ENCODE peak calls at places on chromosome 13, in five cellular contexts. One of them, this sample, is unnamed.

GRCh38 chr13:79447141-79447540 is 33.8 kb upstream of the NDFIP2 start:
- DNase-seq in ovary: no peak
- DNase-seq in WERI-Rb-1: no peak
- DNase-seq in neuronal stem cell: no peak
- DNase-seq in ascending aorta: no peak
- DNase-seq in this sample: no peak

GRCh38 chr13:42478531-42479156 is 95.3 kb upstream of the TNFSF11 start:
- DNase-seq in neuronal stem cell: peak; percentile 2
- DNase-seq in WERI-Rb-1: no peak
- DNase-seq in ascending aorta: no peak
- DNase-seq in ovary: no peak
- DNase-seq in this sample: no peak

GRCh38 chr13:91195789-91196188 is 151.7 kb upstream of the MIR17HG start:
- DNase-seq in neuronal stem cell: no peak
- DNase-seq in ovary: no peak
- DNase-seq in ascending aorta: no peak
- DNase-seq in WERI-Rb-1: no peak
- DNase-seq in this sample: no peak

GRCh38 chr13:110628952-110629701 is 13.8 kb downstream of the NAXD start:
- DNase-seq in ovary: peak; percentile 8
- DNase-seq in WERI-Rb-1: peak; percentile 5
- DNase-seq in ascending aorta: no peak
- DNase-seq in neuronal stem cell: no peak
- DNase-seq in this sample: no peak

GRCh38 chr13:49567501-49567900 is 17.9 kb downstream of the RCBTB1 start:
- DNase-seq in neuronal stem cell: no peak
- DNase-seq in ovary: no peak
- DNase-seq in WERI-Rb-1: peak; percentile 10
- DNase-seq in ascending aorta: no peak
- DNase-seq in this sample: no peak

GRCh38 chr13:110716235-110716505 is 2.7 kb downstream of the ING1 start:
- DNase-seq in neuronal stem cell: no peak
- DNase-seq in ovary: peak; percentile 37
- DNase-seq in ascending aorta: peak; percentile 78
- DNase-seq in WERI-Rb-1: no peak
- DNase-seq in this sample: no peak

GRCh38 chr13:31761951-31762350 is 22.6 kb downstream of the RXFP2 start:
- DNase-seq in WERI-Rb-1: no peak
- DNase-seq in ovary: no peak
- DNase-seq in neuronal stem cell: no peak
- DNase-seq in ascending aorta: no peak
- DNase-seq in this sample: no peak

GRCh38 chr13:29758591-29759114 is 91.8 kb downstream of the UBL3 start:
- DNase-seq in ascending aorta: peak; percentile 67
- DNase-seq in WERI-Rb-1: no peak
- DNase-seq in neuronal stem cell: no peak
- DNase-seq in ovary: no peak
- DNase-seq in this sample: peak; percentile 57

GRCh38 chr13:102399791-102400618 is 1.8 kb downstream of the FGF14 start:
- DNase-seq in neuronal stem cell: no peak
- DNase-seq in WERI-Rb-1: peak; percentile 59
- DNase-seq in ovary: no peak
- DNase-seq in ascending aorta: no peak
- DNase-seq in this sample: no peak

GRCh38 chr13:30615851-30616311 is 1.8 kb upstream of the USPL1 start:
- DNase-seq in WERI-Rb-1: no peak
- DNase-seq in ovary: no peak
- DNase-seq in neuronal stem cell: no peak
- DNase-seq in ascending aorta: no peak
- DNase-seq in this sample: peak; percentile 26

GRCh38 chr13:103287659-103288058 is 221.4 kb upstream of the SLC10A2 start:
- DNase-seq in ascending aorta: no peak
- DNase-seq in WERI-Rb-1: no peak
- DNase-seq in neuronal stem cell: no peak
- DNase-seq in ovary: no peak
- DNase-seq in this sample: no peak

GRCh38 chr13:64639206-64639605 is 2590.9 kb downstream of the PCDH9 start:
- DNase-seq in ovary: no peak
- DNase-seq in ascending aorta: no peak
- DNase-seq in neuronal stem cell: no peak
- DNase-seq in WERI-Rb-1: no peak
- DNase-seq in this sample: no peak

GRCh38 chr13:45374917-45375316 is 33.9 kb upstream of the TPT1 start:
- DNase-seq in ovary: no peak
- DNase-seq in ascending aorta: no peak
- DNase-seq in WERI-Rb-1: no peak
- DNase-seq in neuronal stem cell: no peak
- DNase-seq in this sample: no peak

GRCh38 chr13:52344108-52344507 is 61.9 kb downstream of the THSD1 start:
- DNase-seq in WERI-Rb-1: no peak
- DNase-seq in ovary: no peak
- DNase-seq in ascending aorta: no peak
- DNase-seq in neuronal stem cell: no peak
- DNase-seq in this sample: no peak

GRCh38 chr13:50085063-50085462 is 69.8 kb downstream of the KCNRG start:
- DNase-seq in ascending aorta: no peak
- DNase-seq in ovary: no peak
- DNase-seq in WERI-Rb-1: no peak
- DNase-seq in neuronal stem cell: peak; percentile 32
- DNase-seq in this sample: peak; percentile 20

GRCh38 chr13:108728370-108728769 is 99.0 kb downstream of the MYO16 start:
- DNase-seq in WERI-Rb-1: peak; percentile 55
- DNase-seq in ovary: no peak
- DNase-seq in neuronal stem cell: no peak
- DNase-seq in ascending aorta: no peak
- DNase-seq in this sample: no peak

GRCh38 chr13:39915418-39915817 is 260.0 kb downstream of the COG6 start:
- DNase-seq in WERI-Rb-1: no peak
- DNase-seq in ovary: no peak
- DNase-seq in neuronal stem cell: no peak
- DNase-seq in ascending aorta: no peak
- DNase-seq in this sample: no peak

GRCh38 chr13:82867284-82867683 is 1015.0 kb downstream of the SLITRK1 start:
- DNase-seq in WERI-Rb-1: no peak
- DNase-seq in neuronal stem cell: no peak
- DNase-seq in ascending aorta: no peak
- DNase-seq in ovary: no peak
- DNase-seq in this sample: no peak

GRCh38 chr13:73198888-73199497 is 140.2 kb downstream of the KLF5 start:
- DNase-seq in ovary: no peak
- DNase-seq in WERI-Rb-1: no peak
- DNase-seq in neuronal stem cell: no peak
- DNase-seq in ascending aorta: no peak
- DNase-seq in this sample: no peak

GRCh38 chr13:41107104-41107571 is 25.5 kb downstream of the KBTBD6 start:
- DNase-seq in ascending aorta: no peak
- DNase-seq in ovary: no peak
- DNase-seq in neuronal stem cell: no peak
- DNase-seq in WERI-Rb-1: no peak
- DNase-seq in this sample: no peak

GRCh38 chr13:27007166-27007565 is 164.4 kb downstream of the USP12 start:
- DNase-seq in WERI-Rb-1: peak; percentile 59
- DNase-seq in ascending aorta: no peak
- DNase-seq in neuronal stem cell: no peak
- DNase-seq in ovary: no peak
- DNase-seq in this sample: no peak

GRCh38 chr13:99028890-99029289 is 51.0 kb upstream of the DOCK9 start:
- DNase-seq in ovary: no peak
- DNase-seq in neuronal stem cell: no peak
- DNase-seq in WERI-Rb-1: peak; percentile 82
- DNase-seq in ascending aorta: no peak
- DNase-seq in this sample: peak; percentile 40

GRCh38 chr13:49098198-49098597 is 121.9 kb upstream of the MLNR start:
- DNase-seq in ascending aorta: peak; percentile 73
- DNase-seq in ovary: no peak
- DNase-seq in WERI-Rb-1: no peak
- DNase-seq in neuronal stem cell: no peak
- DNase-seq in this sample: no peak

GRCh38 chr13:109274188-109274821 is 512.1 kb downstream of the IRS2 start:
- DNase-seq in ovary: no peak
- DNase-seq in ascending aorta: no peak
- DNase-seq in WERI-Rb-1: no peak
- DNase-seq in neuronal stem cell: peak; percentile 82
- DNase-seq in this sample: no peak

GRCh38 chr13:99196466-99197256 is 4.0 kb upstream of the UBAC2 start:
- DNase-seq in neuronal stem cell: no peak
- DNase-seq in ascending aorta: no peak
- DNase-seq in ovary: no peak
- DNase-seq in WERI-Rb-1: no peak
- DNase-seq in this sample: peak; percentile 56

GRCh38 chr13:54890976-54891375 is 1862.4 kb downstream of the OLFM4 start:
- DNase-seq in WERI-Rb-1: no peak
- DNase-seq in neuronal stem cell: no peak
- DNase-seq in ovary: no peak
- DNase-seq in ascending aorta: no peak
- DNase-seq in this sample: no peak

GRCh38 chr13:46605089-46605488 is 52.1 kb downstream of the LRCH1 start:
- DNase-seq in neuronal stem cell: no peak
- DNase-seq in ascending aorta: no peak
- DNase-seq in ovary: no peak
- DNase-seq in WERI-Rb-1: no peak
- DNase-seq in this sample: no peak

GRCh38 chr13:37618554-37618953 is 20.0 kb upstream of the POSTN start:
- DNase-seq in WERI-Rb-1: no peak
- DNase-seq in ovary: no peak
- DNase-seq in ascending aorta: no peak
- DNase-seq in neuronal stem cell: no peak
- DNase-seq in this sample: no peak

GRCh38 chr13:75445717-75446529 is 36.0 kb downstream of the TBC1D4 start:
- DNase-seq in ovary: no peak
- DNase-seq in WERI-Rb-1: no peak
- DNase-seq in ascending aorta: no peak
- DNase-seq in neuronal stem cell: no peak
- DNase-seq in this sample: no peak

GRCh38 chr13:113771709-113772331 is 12.8 kb downstream of the TMEM255B start:
- DNase-seq in WERI-Rb-1: no peak
- DNase-seq in neuronal stem cell: no peak
- DNase-seq in ovary: no peak
- DNase-seq in ascending aorta: no peak
- DNase-seq in this sample: no peak
- H3K9me3 ChIP-seq in WERI-Rb-1: peaks cover 20% of the 10 kb centered on the region
- H3K9me3 ChIP-seq in neuronal stem cell: peaks cover 8% of the 10 kb centered on the region
- H3K9me3 ChIP-seq in ovary: no peaks in the 10 kb centered on the region
- H3K9me3 ChIP-seq in ascending aorta: no peaks in the 10 kb centered on the region
- H3K9me3 ChIP-seq in this sample: no peaks in the 10 kb centered on the region

GRCh38 chr13:33140161-33140560 is 123.9 kb downstream of the KL start:
- DNase-seq in WERI-Rb-1: no peak
- DNase-seq in neuronal stem cell: no peak
- DNase-seq in ascending aorta: no peak
- DNase-seq in ovary: no peak
- DNase-seq in this sample: no peak
- H3K27ac ChIP-seq in WERI-Rb-1: no peak overlapping the region
- H3K27ac ChIP-seq in neuronal stem cell: no peak overlapping the region
- H3K27ac ChIP-seq in ascending aorta: no peak overlapping the region
- H3K27ac ChIP-seq in ovary: no peak overlapping the region
- H3K27ac ChIP-seq in this sample: no peak overlapping the region

DNA sequence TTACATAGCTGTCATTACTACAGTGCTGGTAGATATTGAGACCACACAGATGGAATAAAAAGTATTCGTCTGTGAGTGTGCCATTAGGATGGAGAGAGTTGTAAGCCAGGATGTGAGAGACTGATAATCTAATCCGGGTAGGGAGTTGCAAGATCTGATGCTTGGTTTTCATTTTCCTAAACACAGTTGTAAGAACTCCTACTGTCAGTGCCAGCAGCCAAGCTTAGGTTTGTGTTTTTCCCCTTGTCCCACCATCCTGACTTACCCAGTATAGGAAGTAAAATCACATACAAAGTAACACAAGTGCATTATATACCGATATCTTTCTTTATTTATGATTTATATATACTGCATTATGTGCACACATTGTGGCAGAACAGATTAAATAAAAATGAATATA is 726.4 kb upstream of the PCDH20 start:
- DNase-seq in ascending aorta: no peak
- DNase-seq in ovary: no peak
- DNase-seq in WERI-Rb-1: no peak
- DNase-seq in neuronal stem cell: no peak
- DNase-seq in this sample: no peak
- H3K9me3 ChIP-seq in ascending aorta: no peaks in the 10 kb centered on the region
- H3K9me3 ChIP-seq in ovary: no peaks in the 10 kb centered on the region
- H3K9me3 ChIP-seq in WERI-Rb-1: no peaks in the 10 kb centered on the region
- H3K9me3 ChIP-seq in neuronal stem cell: peaks cover 6% of the 10 kb centered on the region
- H3K9me3 ChIP-seq in this sample: no peaks in the 10 kb centered on the region

GRCh38 chr13:83919775-83920174 is 37.5 kb upstream of the SLITRK1 start:
- DNase-seq in neuronal stem cell: no peak
- DNase-seq in ascending aorta: no peak
- DNase-seq in WERI-Rb-1: no peak
- DNase-seq in ovary: no peak
- DNase-seq in this sample: no peak
- H3K27ac ChIP-seq in neuronal stem cell: no peak overlapping the region
- H3K27ac ChIP-seq in ascending aorta: no peak overlapping the region
- H3K27ac ChIP-seq in WERI-Rb-1: no peak overlapping the region
- H3K27ac ChIP-seq in ovary: no peak overlapping the region
- H3K27ac ChIP-seq in this sample: no peak overlapping the region

GRCh38 chr13:61761690-61762089 is 346.0 kb upstream of the PCDH20 start:
- DNase-seq in ascending aorta: no peak
- DNase-seq in ovary: no peak
- DNase-seq in WERI-Rb-1: no peak
- DNase-seq in neuronal stem cell: no peak
- DNase-seq in this sample: no peak

GRCh38 chr13:61760102-61760501 is 344.5 kb upstream of the PCDH20 start:
- DNase-seq in ovary: no peak
- DNase-seq in WERI-Rb-1: no peak
- DNase-seq in ascending aorta: no peak
- DNase-seq in neuronal stem cell: no peak
- DNase-seq in this sample: no peak

GRCh38 chr13:61751039-61751438 is 335.4 kb upstream of the PCDH20 start:
- DNase-seq in neuronal stem cell: no peak
- DNase-seq in ascending aorta: no peak
- DNase-seq in WERI-Rb-1: no peak
- DNase-seq in ovary: no peak
- DNase-seq in this sample: no peak

GRCh38 chr13:61756031-61756430 is 340.4 kb upstream of the PCDH20 start:
- DNase-seq in ovary: no peak
- DNase-seq in WERI-Rb-1: no peak
- DNase-seq in ascending aorta: no peak
- DNase-seq in neuronal stem cell: no peak
- DNase-seq in this sample: no peak
- H3K9me3 ChIP-seq in ovary: no peaks in the 10 kb centered on the region
- H3K9me3 ChIP-seq in WERI-Rb-1: no peaks in the 10 kb centered on the region
- H3K9me3 ChIP-seq in ascending aorta: no peaks in the 10 kb centered on the region
- H3K9me3 ChIP-seq in neuronal stem cell: no peaks in the 10 kb centered on the region
- H3K9me3 ChIP-seq in this sample: no peaks in the 10 kb centered on the region

This sample was measured in naive thymus-derived CD4-positive, alpha-beta T cell.